ENCODE peak calls at places on chromosomes 6 and 20, in seven cellular contexts. P is choroid plexus epithelial cell, F is nephron progenitor cell, K is left lung, M is progenitor cell of endocrine pancreas, L is WTC11, G is DND-41. J is an unnamed sample.

GRCh38 chr20:48722737-48723191 is 105.0 kb downstream of the PREX1 start:
- DNase-seq in P (peak), F (no peak), K (no peak), M (no peak), L (no peak), G (peak), J (no peak)

GRCh38 chr20:33963756-33964155 is 30.0 kb upstream of the RALY start:
- DNase-seq in P (no peak), F (no peak), K (no peak), M (no peak), L (no peak), G (no peak), J (no peak)

GRCh38 chr6:65646494-65647035 is 60.5 kb downstream of the EYS start:
- DNase-seq in P (no peak), F (no peak), K (no peak), M (no peak), L (no peak), G (no peak), J (no peak)

GRCh38 chr20:52275243-52275817 is 83.8 kb upstream of the ZFP64 start:
- DNase-seq in P (no peak), F (no peak), K (no peak), M (no peak), L (no peak), G (no peak), J (no peak)

GRCh38 chr20:1526310-1526709 is 31.2 kb downstream of the SIRPD start:
- DNase-seq in P (no peak), F (no peak), K (no peak), M (no peak), L (no peak), G (no peak), J (no peak)

GRCh38 chr20:35013421-35014411 is 58.0 kb downstream of the MYH7B start:
- DNase-seq in P (peak), F (no peak), K (no peak), M (no peak), L (no peak), G (no peak), J (no peak)

GRCh38 chr6:4281341-4282293 is 146.2 kb upstream of the ECI2 start:
- DNase-seq in P (peak), F (peak), K (peak), M (peak), L (peak), G (no peak), J (peak)

GRCh38 chr6:130575971-130576370 is 210.2 kb downstream of the TMEM200A start:
- DNase-seq in P (no peak), F (no peak), K (no peak), M (no peak), L (no peak), G (peak), J (peak)

GRCh38 chr6:17910178-17910577 is 77.3 kb downstream of the KIF13A start:
- DNase-seq in P (no peak), F (no peak), K (no peak), M (no peak), L (no peak), G (no peak), J (no peak)

GRCh38 chr6:17904491-17905120 is 82.8 kb downstream of the KIF13A start:
- DNase-seq in P (no peak), F (no peak), K (no peak), M (no peak), L (no peak), G (no peak), J (no peak)

GRCh38 chr6:17908831-17909230 is 78.6 kb downstream of the KIF13A start:
- DNase-seq in P (no peak), F (no peak), K (no peak), M (no peak), L (no peak), G (no peak), J (no peak)

GRCh38 chr6:17905611-17906592 is 81.5 kb downstream of the KIF13A start:
- DNase-seq in P (peak), F (no peak), K (no peak), M (no peak), L (no peak), G (no peak), J (no peak)

GRCh38 chr6:17907467-17908229 is 79.8 kb downstream of the KIF13A start:
- DNase-seq in P (peak), F (no peak), K (peak), M (no peak), L (no peak), G (no peak), J (no peak)
- TF ChIP-seq CTCF in P (peak), F (no peak), K (no peak), M (no peak), L (no peak), G (no peak), J (no peak)

GRCh38 chr6:156933201-156934053 is 156.2 kb downstream of the ARID1B start:
- DNase-seq in P (no peak), F (peak), K (peak), M (peak), L (peak), G (no peak), J (no peak)

GRCh38 chr6:156935000-156935399 is 157.8 kb downstream of the ARID1B start:
- DNase-seq in P (no peak), F (no peak), K (no peak), M (no peak), L (no peak), G (no peak), J (no peak)

GRCh38 chr6:156934054-156934424 is 156.9 kb downstream of the ARID1B start:
- DNase-seq in P (no peak), F (no peak), K (no peak), M (no peak), L (no peak), G (no peak), J (no peak)

GRCh38 chr6:156942266-156942665 is 165.1 kb downstream of the ARID1B start:
- DNase-seq in P (no peak), F (no peak), K (no peak), M (no peak), L (peak), G (no peak), J (no peak)

GRCh38 chr6:156938143-156938542 is 161.0 kb downstream of the ARID1B start:
- DNase-seq in P (no peak), F (no peak), K (no peak), M (no peak), L (no peak), G (no peak), J (no peak)
- TF ChIP-seq CTCF in P (no peak), F (no peak), K (no peak), M (no peak), L (no peak), G (no peak), J (no peak)

GRCh38 chr20:6420336-6420735 is 297.5 kb upstream of the FERMT1 start:
- DNase-seq in P (peak), F (no peak), K (no peak), M (no peak), L (no peak), G (no peak), J (no peak)
- TF ChIP-seq CTCF in P (no peak), F (no peak), K (no peak), M (no peak), L (no peak), G (no peak), J (no peak)

GRCh38 chr6:137341721-137342195 is 122.6 kb upstream of the IFNGR1 start:
- DNase-seq in P (peak), F (no peak), K (no peak), M (no peak), L (peak), G (peak), J (peak)
- TF ChIP-seq CTCF in P (no peak), F (no peak), K (no peak), M (no peak), L (no peak), G (peak), J (peak)

DNA sequence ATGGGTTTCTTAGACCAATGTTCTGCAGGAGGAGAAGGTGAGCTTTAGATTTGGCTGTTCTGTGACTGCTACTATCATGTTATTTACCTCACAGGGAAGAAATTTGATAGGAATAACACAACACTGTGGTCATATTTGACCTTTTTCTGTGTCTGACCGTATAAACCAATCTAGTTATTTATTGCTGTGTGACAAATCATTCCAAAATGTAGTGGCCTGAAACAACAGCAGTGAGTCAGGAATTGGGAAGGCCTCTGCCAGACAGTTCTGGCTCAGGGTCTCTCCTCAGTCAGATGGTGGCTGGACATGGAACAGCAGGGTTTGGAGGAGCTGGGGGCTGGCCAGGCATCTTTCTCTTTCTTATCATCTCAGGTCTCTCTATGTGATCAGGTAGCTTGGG is 33.0 kb downstream of the RIPOR2 start:
- DNase-seq in P (peak), F (no peak), K (no peak), M (no peak), L (no peak), G (no peak), J (no peak)
- TF ChIP-seq CTCF in P (no peak), F (no peak), K (no peak), M (no peak), L (no peak), G (no peak), J (no peak)

GRCh38 chr6:52675372-52675771 is 4.5 kb downstream of the TMEM14A start:
- DNase-seq in P (no peak), F (no peak), K (no peak), M (no peak), L (no peak), G (no peak), J (no peak)
- TF ChIP-seq CTCF in P (no peak), F (no peak), K (no peak), M (peak), L (no peak), G (no peak), J (no peak)

GRCh38 chr6:56004421-56004820 is 129.0 kb upstream of the BMP5 start:
- DNase-seq in P (peak), F (no peak), K (no peak), M (no peak), L (no peak), G (no peak), J (no peak)
- TF ChIP-seq CTCF in P (no peak), F (no peak), K (no peak), M (no peak), L (no peak), G (no peak), J (no peak)

J was measured in GM13976.